ENCODE peak calls at places on chromosome 18, in seven cellular contexts. P is cardiac fibroblast; H is tibial artery; K is CD8-positive, alpha-beta T cell; M is progenitor cell of endocrine pancreas; Q is heart left ventricle; O is fibroblast of the aortic adventitia. N is an unnamed sample.

GRCh38 chr18:74368901-74369705 is 53.5 kb downstream of the C18orf63 start:
- DNase-seq in P (no peak), H (no peak), K (no peak), M (no peak), Q (no peak), O (no peak), N (no peak)

GRCh38 chr18:41537666-41538065 is 417.4 kb upstream of the PIK3C3 start:
- DNase-seq in P (no peak), H (no peak), K (no peak), M (no peak), Q (no peak), O (no peak), N (no peak)

GRCh38 chr18:35949903-35950627 is 22.4 kb upstream of the RMP24 start:
- DNase-seq in P (peak), H (peak), K (peak), M (peak), Q (peak), O (peak), N (peak)

GRCh38 chr18:57630759-57631660 is 9.4 kb upstream of the NARS1 start:
- DNase-seq in P (no peak), H (no peak), K (no peak), M (no peak), Q (no peak), O (no peak), N (no peak)

GRCh38 chr18:10015288-10015701 is 101.5 kb downstream of the VAPA start:
- DNase-seq in P (peak), H (no peak), K (no peak), M (no peak), Q (no peak), O (peak), N (no peak)

GRCh38 chr18:10878703-10879102 is 270.7 kb downstream of the PIEZO2 start:
- DNase-seq in P (no peak), H (no peak), K (no peak), M (no peak), Q (no peak), O (no peak), N (no peak)

GRCh38 chr18:37012452-37012851 is 183.5 kb downstream of the KIAA1328 start:
- DNase-seq in P (no peak), H (no peak), K (no peak), M (no peak), Q (no peak), O (no peak), N (no peak)

GRCh38 chr18:51137891-51138290 is 59.6 kb downstream of the MEX3C start:
- DNase-seq in P (no peak), H (no peak), K (no peak), M (no peak), Q (no peak), O (no peak), N (no peak)

GRCh38 chr18:51427012-51427411 is 229.5 kb upstream of the MEX3C start:
- DNase-seq in P (peak), H (no peak), K (no peak), M (no peak), Q (no peak), O (no peak), N (no peak)

GRCh38 chr18:30618567-30618966 is 424.0 kb downstream of the DSC3 start:
- DNase-seq in P (no peak), H (no peak), K (no peak), M (no peak), Q (no peak), O (no peak), N (no peak)

GRCh38 chr18:68699043-68699442 is 15.9 kb downstream of the TMX3 start:
- DNase-seq in P (peak), H (no peak), K (no peak), M (no peak), Q (no peak), O (peak), N (no peak)

GRCh38 chr18:8747440-8747937 is 42.1 kb downstream of the MTCL1 start:
- DNase-seq in P (peak), H (no peak), K (no peak), M (no peak), Q (no peak), O (peak), N (no peak)

GRCh38 chr18:23277399-23277798 is 142.1 kb downstream of the CABLES1 start:
- DNase-seq in P (no peak), H (no peak), K (no peak), M (no peak), Q (no peak), O (peak), N (no peak)

GRCh38 chr18:27860701-27861107 is 316.2 kb downstream of the CDH2 start:
- DNase-seq in P (peak), H (no peak), K (no peak), M (no peak), Q (no peak), O (peak), N (no peak)

GRCh38 chr18:79643049-79643765 is 36.4 kb upstream of the CTDP1 start:
- DNase-seq in P (no peak), H (no peak), K (no peak), M (no peak), Q (no peak), O (no peak), N (no peak)

DNA sequence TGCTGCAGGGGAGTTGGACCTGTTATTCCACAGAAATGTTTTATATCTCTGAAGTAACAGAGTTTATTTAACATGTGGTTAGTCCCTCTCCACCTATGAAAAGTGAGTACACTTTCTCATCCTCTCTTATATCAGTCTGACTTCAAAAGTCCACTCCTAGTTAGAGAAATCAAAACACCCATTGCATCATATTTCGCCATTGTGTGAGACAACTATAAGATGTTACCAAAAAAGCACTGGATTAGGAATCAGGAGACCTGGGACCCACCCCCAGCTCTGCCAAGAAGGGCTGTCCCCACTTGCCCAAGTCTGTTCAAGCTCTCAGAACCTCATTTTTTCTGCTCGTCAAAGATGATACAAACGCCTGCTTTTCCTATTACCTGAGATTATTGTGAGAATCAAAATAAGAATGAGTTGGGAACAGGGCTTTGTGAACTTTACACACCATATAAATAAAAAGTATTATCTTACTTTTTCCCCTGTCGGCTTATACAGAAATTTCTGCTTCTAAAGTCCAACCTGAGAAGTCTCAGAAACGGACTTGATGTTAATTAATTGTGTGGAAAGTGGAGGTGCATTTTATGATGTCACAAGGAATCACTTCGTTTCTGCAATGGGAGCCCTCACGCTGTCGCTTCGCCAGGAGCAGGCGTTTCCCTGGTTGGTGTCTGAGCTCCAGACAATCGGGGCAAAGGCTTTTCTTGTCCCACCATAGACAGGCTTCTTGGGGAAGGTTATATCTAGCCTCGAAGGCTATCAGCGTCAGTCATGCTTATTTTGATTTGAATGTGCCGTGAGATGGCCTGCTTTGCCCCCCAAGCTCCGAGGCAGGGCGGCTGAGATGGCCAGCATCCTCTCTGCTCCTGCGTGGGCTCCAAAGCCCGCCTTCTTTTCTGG is 89.6 kb upstream of the ZNF516 start:
- DNase-seq in P (no peak), H (no peak), K (no peak), M (no peak), Q (no peak), O (no peak), N (no peak)
- TF ChIP-seq CTCF in P (no peak), H (no peak), K (no peak), M (no peak), Q (no peak), O (no peak), N (no peak)

DNA sequence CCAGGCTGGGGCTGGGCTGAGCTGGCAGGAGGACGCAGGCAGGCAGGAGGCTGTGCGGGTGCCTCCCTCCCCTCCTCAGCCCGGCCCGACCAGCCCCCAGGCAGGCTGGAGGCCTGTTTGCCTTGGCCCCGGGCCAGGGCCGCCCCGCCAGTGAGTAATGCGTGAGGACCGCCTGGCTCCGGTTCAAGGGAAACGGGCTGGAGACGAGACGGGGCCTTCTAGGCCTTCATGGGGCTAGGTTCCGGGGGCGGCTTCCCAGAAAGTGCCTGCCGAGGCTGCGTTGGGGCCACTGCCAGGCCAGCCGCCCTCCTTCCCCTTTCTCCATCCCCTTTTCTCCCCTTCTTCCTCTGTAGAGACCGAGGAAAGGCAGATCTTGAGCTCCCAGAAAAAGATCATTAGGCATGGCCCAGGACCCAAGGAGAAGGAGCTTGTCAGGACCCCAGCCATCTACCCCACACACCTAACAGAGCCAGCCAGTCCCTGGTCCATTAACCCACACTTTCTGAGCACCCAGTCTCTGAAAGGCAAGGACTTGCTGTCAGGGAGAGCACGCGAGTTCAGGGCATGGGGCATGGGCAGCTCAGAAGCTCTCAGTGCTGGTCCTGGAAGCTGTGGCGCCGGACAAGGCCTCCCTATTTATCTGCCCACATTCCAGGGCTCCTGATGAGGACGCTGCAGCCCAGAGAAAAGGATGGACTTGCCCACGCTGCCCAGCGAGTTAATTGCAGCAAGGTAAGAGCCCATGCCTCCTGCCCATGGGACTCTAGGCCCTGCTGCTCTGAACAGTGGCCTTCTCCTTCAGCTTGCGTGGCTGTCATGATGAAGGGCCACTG is 48.5 kb downstream of the SMAD7 start:
- DNase-seq in P (peak), H (peak), K (no peak), M (no peak), Q (peak), O (peak), N (no peak)
- TF ChIP-seq CTCF in P (no peak), H (no peak), K (no peak), M (no peak), Q (no peak), O (no peak), N (no peak)

DNA sequence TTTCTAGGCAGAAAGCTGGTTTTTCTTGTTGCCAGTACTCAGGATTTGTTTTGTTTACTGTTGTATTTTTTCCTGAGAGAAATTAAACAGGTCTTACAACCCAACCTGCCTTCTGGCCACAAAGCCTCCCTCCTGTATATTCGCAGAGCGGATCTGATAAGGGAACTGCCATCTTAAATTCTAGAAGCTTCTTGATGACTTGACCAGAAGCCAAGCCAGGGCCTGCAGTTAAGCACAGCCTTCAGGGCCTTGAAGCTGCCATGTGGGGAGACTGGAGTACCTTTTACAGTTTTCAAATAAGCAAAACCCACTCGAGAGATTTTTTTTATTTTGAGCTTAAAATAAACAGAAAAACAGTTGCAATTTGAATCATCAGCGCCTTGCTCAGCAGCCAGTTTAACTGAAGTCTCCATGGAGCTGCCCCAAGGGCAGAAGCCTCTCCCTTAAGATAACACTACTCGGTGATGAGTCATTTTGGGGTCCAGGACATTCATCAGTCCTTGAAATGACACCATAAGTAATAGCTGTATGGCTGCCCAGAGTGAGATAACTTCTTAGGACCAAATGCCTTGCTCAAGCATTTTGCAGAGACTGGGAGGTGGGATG is 51.5 kb upstream of the PHLPP1 start:
- DNase-seq in P (peak), H (no peak), K (no peak), M (no peak), Q (no peak), O (peak), N (no peak)
- TF ChIP-seq CTCF in P (no peak), H (no peak), K (no peak), M (no peak), Q (no peak), O (no peak), N (no peak)

GRCh38 chr18:38368886-38369285 is 803.3 kb upstream of the CELF4 start:
- DNase-seq in P (no peak), H (no peak), K (no peak), M (no peak), Q (no peak), O (no peak), N (no peak)

GRCh38 chr18:38369772-38370690 is 804.4 kb upstream of the CELF4 start:
- DNase-seq in P (no peak), H (no peak), K (no peak), M (no peak), Q (no peak), O (no peak), N (no peak)

GRCh38 chr18:38362286-38362792 is 796.7 kb upstream of the CELF4 start:
- DNase-seq in P (no peak), H (no peak), K (no peak), M (no peak), Q (no peak), O (no peak), N (no peak)

GRCh38 chr18:38368246-38368645 is 802.6 kb upstream of the CELF4 start:
- DNase-seq in P (no peak), H (no peak), K (no peak), M (no peak), Q (no peak), O (no peak), N (no peak)

DNA sequence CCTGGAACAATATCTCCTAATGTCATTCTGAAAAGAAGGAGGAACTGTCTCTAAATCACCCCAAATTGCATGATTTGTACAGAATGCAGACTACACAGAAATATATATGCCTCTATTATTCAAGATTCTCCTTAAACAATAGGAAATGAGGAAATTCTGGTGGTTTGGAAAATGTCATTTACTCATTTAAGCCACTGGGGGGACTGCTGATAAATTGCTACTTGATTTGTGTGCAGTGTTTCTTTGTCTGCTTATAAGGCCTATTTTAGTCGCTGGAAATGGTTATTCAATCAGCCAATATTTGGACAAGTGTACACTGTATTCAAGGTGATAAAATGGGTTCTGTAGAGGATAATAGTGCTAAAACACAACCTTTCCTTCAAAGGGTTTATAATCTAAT is 801.9 kb upstream of the CELF4 start:
- DNase-seq in P (no peak), H (no peak), K (no peak), M (no peak), Q (no peak), O (no peak), N (no peak)
- TF ChIP-seq CTCF in P (no peak), H (no peak), K (no peak), M (peak), Q (no peak), O (no peak), N (no peak)